ENCODE peak calls at places on chromosomes 4 and X, in eight cellular contexts. N, F, M, E, U, D, L and T are unnamed samples.

GRCh38 chr4:128542047-128542446 is 254.4 kb upstream of the PGRMC2 start:
- DNase-seq in N (no peak), F (peak), M (no peak), E (no peak), U (no peak), D (no peak), L (no peak), T (no peak)

GRCh38 chrX:140503230-140503585 is 1.7 kb downstream of the SOX3 start:
- DNase-seq in N (no peak), F (no peak), M (no peak), E (no peak), U (no peak), D (no peak), L (no peak), T (peak)

GRCh38 chrX:154761977-154762528 is 611 bp upstream of the DKC1 start:
- DNase-seq in N (no peak), F (peak), M (peak), E (no peak), U (no peak), D (no peak), L (no peak), T (no peak)

GRCh38 chrX:67619253-67619652 is 75.4 kb downstream of the AR start:
- DNase-seq in N (no peak), F (peak), M (no peak), E (no peak), U (no peak), D (peak), L (no peak), T (no peak)

GRCh38 chrX:1397441-1397840 is 5.5 kb upstream of the SLC25A6 start:
- DNase-seq in N (no peak), F (no peak), M (no peak), E (no peak), U (no peak), D (no peak), L (no peak), T (no peak)

GRCh38 chrX:153727108-153727931 is 2.7 kb downstream of the ABCD1 start:
- DNase-seq in N (peak), F (peak), M (no peak), E (no peak), U (no peak), D (no peak), L (peak), T (peak)

GRCh38 chr4:7902826-7903225 is 36.8 kb downstream of the AFAP1 start:
- DNase-seq in N (no peak), F (no peak), M (no peak), E (no peak), U (no peak), D (no peak), L (no peak), T (no peak)

GRCh38 chr4:83890231-83890630 is 354.3 kb downstream of the GPAT3 start:
- DNase-seq in N (no peak), F (peak), M (no peak), E (no peak), U (no peak), D (no peak), L (no peak), T (no peak)